ENCODE peak calls at places on chromosomes 5 and 9, in four cellular contexts. T is brain microvascular endothelial cell; S is WERI-Rb-1; N is activated CD4-positive, CD25-positive, alpha-beta regulatory T cell treated with anti-CD3 and anti-CD28 coated beads, Interleukin-2, amount 50 U/mL, for 72 hours. C is an unnamed sample.

GRCh38 chr5:160240350-160240749 is 11.0 kb downstream of the FABP6 start:
- DNase-seq in T (no peak), S (no peak), N (no peak), C (no peak)

GRCh38 chr9:37994639-37995347 is 74.2 kb downstream of the SHB start:
- DNase-seq in T (peak), S (peak), N (peak), C (peak)

GRCh38 chr5:76460104-76460503 is 57.0 kb downstream of the IQGAP2 start:
- DNase-seq in T (no peak), S (no peak), N (no peak), C (no peak)

GRCh38 chr5:2753452-2754409 is 2.3 kb upstream of the IRX2 start:
- DNase-seq in T (no peak), S (peak), N (no peak), C (no peak)

GRCh38 chr9:113454914-113455761 is 8.4 kb upstream of the RGS3 start:
- DNase-seq in T (peak), S (no peak), N (no peak), C (peak)

GRCh38 chr5:6755519-6755918 is 42.3 kb downstream of the TENT4A start:
- DNase-seq in T (no peak), S (no peak), N (no peak), C (no peak)

GRCh38 chr9:86376016-86376415 is 21.8 kb upstream of the TUT7 start:
- DNase-seq in T (no peak), S (no peak), N (no peak), C (no peak)

GRCh38 chr5:176876506-176877431 is 22.4 kb downstream of the HK3 start:
- DNase-seq in T (no peak), S (no peak), N (no peak), C (no peak)

GRCh38 chr9:79020266-79020665 is 551.5 kb upstream of the TLE4 start:
- DNase-seq in T (no peak), S (no peak), N (no peak), C (no peak)

GRCh38 chr9:27337833-27338526 is 41.0 kb upstream of the EQTN start:
- DNase-seq in T (no peak), S (no peak), N (no peak), C (no peak)

GRCh38 chr9:115845648-115846312 is 307.8 kb upstream of the PAPPA start:
- DNase-seq in T (peak), S (peak), N (no peak), C (no peak)

GRCh38 chr5:169006878-169007790 is 293.8 kb downstream of the SLIT3 start:
- DNase-seq in T (no peak), S (no peak), N (no peak), C (peak)

GRCh38 chr9:70419546-70420266 is 5.2 kb upstream of the KLF9 start:
- DNase-seq in T (peak), S (peak), N (peak), C (peak)

GRCh38 chr9:136546697-136547481 is 1.0 kb upstream of the NOTCH1 start:
- DNase-seq in T (peak), S (no peak), N (peak), C (no peak)

GRCh38 chr9:106130374-106130773 is 436.0 kb downstream of the TMEM38B start:
- DNase-seq in T (no peak), S (no peak), N (no peak), C (no peak)

GRCh38 chr5:110548171-110548570 is 178.3 kb downstream of the TMEM232 start:
- DNase-seq in T (no peak), S (no peak), N (no peak), C (no peak)

GRCh38 chr5:31921852-31922305 is 252.2 kb downstream of the GOLPH3 start:
- DNase-seq in T (peak), S (no peak), N (no peak), C (no peak)

GRCh38 chr5:51225671-51226419 is 157.4 kb upstream of the ISL1 start:
- DNase-seq in T (no peak), S (no peak), N (no peak), C (peak)

GRCh38 chr9:126206099-126206498 is 120.5 kb upstream of the MVB12B start:
- DNase-seq in T (no peak), S (peak), N (no peak), C (no peak)